ENCODE peak calls at places on chromosomes 13 and 19, in five cellular contexts. V is occipital lobe; P is fibroblast of gingiva; C is mucosa of gallbladder; O is activated CD4-positive, alpha-beta T cell treated with anti-CD3 and anti-CD28 coated beads for 24 hours. G is an unnamed sample.
A peak's percentile ranks its signal among the peaks of the same experiment; 100 is the strongest.

GRCh38 chr13:110447058-110447511 is 114.4 kb downstream of the RAB20 start:
- DNase-seq in V (no peak), P (peak; percentile 77), O (no peak), C (no peak), G (no peak)

GRCh38 chr13:40247845-40248244 is 418.6 kb downstream of the FOXO1 start:
- DNase-seq in V (no peak), P (no peak), O (no peak), C (no peak), G (no peak)

GRCh38 chr13:113726961-113727411 is 32.0 kb upstream of the TMEM255B start:
- DNase-seq in O (no peak), C (no peak), V (no peak), P (no peak), G (no peak)

GRCh38 chr13:29457299-29457698 is 138.2 kb downstream of the SLC7A1 start:
- DNase-seq in P (peak; percentile 69), O (no peak), V (no peak), C (no peak), G (peak; percentile 35)

GRCh38 chr13:46577656-46578589 is 25.0 kb downstream of the LRCH1 start:
- DNase-seq in V (no peak), O (no peak), C (no peak), P (peak; percentile 47), G (peak; percentile 55)

GRCh38 chr19:33394006-33394722 is 20.7 kb downstream of the CEBPG start:
- DNase-seq in O (no peak), C (no peak), V (no peak), P (peak; percentile 86), G (no peak)

GRCh38 chr19:12828494-12828893 is 5.9 kb downstream of the RTBDN start:
- DNase-seq in O (no peak), C (no peak), P (peak; percentile 32), V (no peak), G (peak; percentile 62)

GRCh38 chr19:16351133-16351809 is 26.6 kb downstream of the KLF2 start:
- DNase-seq in O (no peak), V (no peak), C (no peak), P (no peak), G (peak; percentile 34)

GRCh38 chr19:6071103-6071485 is 39.2 kb downstream of the RFX2 start:
- DNase-seq in C (no peak), P (peak; percentile 92), V (no peak), O (no peak), G (no peak)

GRCh38 chr19:3108775-3109174 is 14.6 kb downstream of the GNA11 start:
- DNase-seq in C (peak; percentile 62), V (no peak), O (peak; percentile 61), P (peak; percentile 41), G (peak; percentile 65)

GRCh38 chr13:64755961-64756360 is 2474.2 kb downstream of the PCDH9 start:
- DNase-seq in V (no peak), P (no peak), C (no peak), O (no peak), G (no peak)

GRCh38 chr13:43141685-43142084 is 118.3 kb downstream of the DNAJC15 start:
- DNase-seq in V (no peak), O (no peak), C (no peak), P (no peak), G (no peak)

GRCh38 chr13:41614671-41615519 is 157.5 kb downstream of the RGCC start:
- DNase-seq in C (no peak), O (no peak), P (no peak), V (no peak), G (no peak)

GRCh38 chr19:10478903-10479384 is 24.2 kb downstream of the KEAP1 start:
- DNase-seq in C (peak; percentile 93), V (peak; percentile 93), O (peak; percentile 86), P (peak; percentile 88), G (peak; percentile 94)

GRCh38 chr13:110403315-110403714 is 96.2 kb downstream of the COL4A2 start:
- DNase-seq in P (peak; percentile 37), O (no peak), V (no peak), C (no peak), G (no peak)

GRCh38 chr13:28475916-28476725 is 18.8 kb downstream of the FLT1 start:
- DNase-seq in O (no peak), C (no peak), P (peak; percentile 83), V (no peak), G (no peak)

GRCh38 chr19:11457115-11457514 is 21.7 kb downstream of the PRKCSH start:
- DNase-seq in O (no peak), P (no peak), V (peak; percentile 70), C (peak; percentile 41), G (no peak)

GRCh38 chr13:75550159-75550567 is 572 bp downstream of the UCHL3 start:
- DNase-seq in O (no peak), P (peak; percentile 40), V (no peak), C (no peak), G (peak; percentile 58)

GRCh38 chr19:19021115-19021514 is 12.2 kb downstream of the SUGP2 start:
- DNase-seq in O (no peak), V (no peak), P (peak; percentile 70), C (no peak), G (peak; percentile 31)

GRCh38 chr13:114099191-114099590 is 33.2 kb downstream of the RASA3 start:
- DNase-seq in O (no peak), C (peak; percentile 57), V (peak; percentile 76), P (peak; percentile 97), G (peak; percentile 69)

GRCh38 chr19:39160889-39161672 is 35.5 kb downstream of the PAK4 start:
- DNase-seq in P (peak; percentile 80), C (no peak), O (no peak), V (no peak), G (no peak)

GRCh38 chr19:14381689-14382474 is 638 bp downstream of the ADGRE5 start:
- DNase-seq in C (peak; percentile 33), P (peak; percentile 63), V (no peak), O (no peak), G (no peak)

GRCh38 chr19:55257461-55258411 is 1.1 kb downstream of the PPP6R1 start:
- DNase-seq in O (no peak), C (no peak), V (no peak), P (no peak), G (no peak)

GRCh38 chr19:56076413-56076998 is 44.6 kb downstream of the ZNF787 start:
- DNase-seq in C (peak; percentile 65), V (no peak), O (peak; percentile 29), P (peak; percentile 35), G (peak; percentile 69)

G was measured in SK-MEL-5.